ENCODE peak calls at places on chromosome 18, in nine cellular contexts. One of them, this sample, is unnamed.

GRCh38 chr18:21704603-21705364 is at the start of gene ABHD3:
- DNase-seq in neural crest cell: peak; percentile 75
- DNase-seq in activated CD4-positive, alpha-beta T cell treated with anti-CD3 and anti-CD28 coated beads, Interleukin-2, amount 50 U/mL, for 24 hours: peak; percentile 70
- DNase-seq in CD8-positive, alpha-beta memory T cell: peak; percentile 92
- DNase-seq in kidney: peak; percentile 97
- DNase-seq in body of pancreas: peak; percentile 96
- DNase-seq in A673: peak; percentile 95
- DNase-seq in GM19239: peak; percentile 95
- DNase-seq in small intestine: peak; percentile 95
- DNase-seq in this sample: peak; percentile 89

GRCh38 chr18:58691256-58691655 is 20.0 kb downstream of the MALT1 start:
- DNase-seq in A673: no peak
- DNase-seq in activated CD4-positive, alpha-beta T cell treated with anti-CD3 and anti-CD28 coated beads, Interleukin-2, amount 50 U/mL, for 24 hours: no peak
- DNase-seq in small intestine: no peak
- DNase-seq in body of pancreas: no peak
- DNase-seq in GM19239: no peak
- DNase-seq in kidney: no peak
- DNase-seq in neural crest cell: no peak
- DNase-seq in CD8-positive, alpha-beta memory T cell: no peak
- DNase-seq in this sample: no peak

GRCh38 chr18:13823707-13824395 is at the start of gene MC5R:
- DNase-seq in neural crest cell: peak; percentile 76
- DNase-seq in activated CD4-positive, alpha-beta T cell treated with anti-CD3 and anti-CD28 coated beads, Interleukin-2, amount 50 U/mL, for 24 hours: peak; percentile 61
- DNase-seq in small intestine: peak; percentile 51
- DNase-seq in CD8-positive, alpha-beta memory T cell: peak; percentile 62
- DNase-seq in kidney: peak; percentile 83
- DNase-seq in body of pancreas: peak; percentile 70
- DNase-seq in A673: peak; percentile 74
- DNase-seq in GM19239: peak; percentile 88
- DNase-seq in this sample: peak; percentile 60

GRCh38 chr18:29962579-29962978 is 1080.0 kb downstream of the DSC3 start:
- DNase-seq in CD8-positive, alpha-beta memory T cell: no peak
- DNase-seq in A673: no peak
- DNase-seq in neural crest cell: no peak
- DNase-seq in activated CD4-positive, alpha-beta T cell treated with anti-CD3 and anti-CD28 coated beads, Interleukin-2, amount 50 U/mL, for 24 hours: no peak
- DNase-seq in body of pancreas: no peak
- DNase-seq in kidney: no peak
- DNase-seq in small intestine: no peak
- DNase-seq in GM19239: no peak
- DNase-seq in this sample: no peak

GRCh38 chr18:22169011-22169888 is at the start of gene GATA6:
- DNase-seq in kidney: peak; percentile 96
- DNase-seq in activated CD4-positive, alpha-beta T cell treated with anti-CD3 and anti-CD28 coated beads, Interleukin-2, amount 50 U/mL, for 24 hours: no peak
- DNase-seq in body of pancreas: peak; percentile 98
- DNase-seq in CD8-positive, alpha-beta memory T cell: peak; percentile 41
- DNase-seq in small intestine: peak; percentile 97
- DNase-seq in GM19239: no peak
- DNase-seq in neural crest cell: peak; percentile 60
- DNase-seq in A673: peak; percentile 90
- DNase-seq in this sample: no peak

GRCh38 chr18:10563886-10564285 is 38.1 kb downstream of the NAPG start:
- DNase-seq in body of pancreas: peak; percentile 43
- DNase-seq in neural crest cell: no peak
- DNase-seq in A673: no peak
- DNase-seq in GM19239: no peak
- DNase-seq in CD8-positive, alpha-beta memory T cell: no peak
- DNase-seq in kidney: peak; percentile 86
- DNase-seq in small intestine: no peak
- DNase-seq in activated CD4-positive, alpha-beta T cell treated with anti-CD3 and anti-CD28 coated beads, Interleukin-2, amount 50 U/mL, for 24 hours: no peak
- DNase-seq in this sample: no peak

GRCh38 chr18:50706199-50706598 is 113.6 kb downstream of the MRO start:
- DNase-seq in GM19239: no peak
- DNase-seq in neural crest cell: no peak
- DNase-seq in CD8-positive, alpha-beta memory T cell: no peak
- DNase-seq in small intestine: no peak
- DNase-seq in kidney: no peak
- DNase-seq in activated CD4-positive, alpha-beta T cell treated with anti-CD3 and anti-CD28 coated beads, Interleukin-2, amount 50 U/mL, for 24 hours: no peak
- DNase-seq in A673: no peak
- DNase-seq in body of pancreas: no peak
- DNase-seq in this sample: no peak

GRCh38 chr18:35494281-35494825 is 3.4 kb downstream of the INO80C start:
- DNase-seq in kidney: no peak
- DNase-seq in small intestine: no peak
- DNase-seq in neural crest cell: no peak
- DNase-seq in GM19239: no peak
- DNase-seq in body of pancreas: no peak
- DNase-seq in CD8-positive, alpha-beta memory T cell: no peak
- DNase-seq in A673: no peak
- DNase-seq in activated CD4-positive, alpha-beta T cell treated with anti-CD3 and anti-CD28 coated beads, Interleukin-2, amount 50 U/mL, for 24 hours: no peak
- DNase-seq in this sample: no peak

GRCh38 chr18:57954928-57955327 is 89.1 kb upstream of the NEDD4L start:
- DNase-seq in activated CD4-positive, alpha-beta T cell treated with anti-CD3 and anti-CD28 coated beads, Interleukin-2, amount 50 U/mL, for 24 hours: no peak
- DNase-seq in A673: no peak
- DNase-seq in small intestine: peak; percentile 46
- DNase-seq in body of pancreas: no peak
- DNase-seq in kidney: no peak
- DNase-seq in GM19239: no peak
- DNase-seq in neural crest cell: no peak
- DNase-seq in CD8-positive, alpha-beta memory T cell: no peak
- DNase-seq in this sample: no peak

GRCh38 chr18:63317556-63317946 is 2.0 kb downstream of the BCL2 start:
- DNase-seq in CD8-positive, alpha-beta memory T cell: no peak
- DNase-seq in body of pancreas: no peak
- DNase-seq in A673: no peak
- DNase-seq in activated CD4-positive, alpha-beta T cell treated with anti-CD3 and anti-CD28 coated beads, Interleukin-2, amount 50 U/mL, for 24 hours: no peak
- DNase-seq in neural crest cell: no peak
- DNase-seq in small intestine: no peak
- DNase-seq in kidney: no peak
- DNase-seq in GM19239: no peak
- DNase-seq in this sample: no peak

GRCh38 chr18:48023334-48024008 is 93.0 kb upstream of the SMAD2 start:
- DNase-seq in small intestine: peak; percentile 42
- DNase-seq in GM19239: no peak
- DNase-seq in activated CD4-positive, alpha-beta T cell treated with anti-CD3 and anti-CD28 coated beads, Interleukin-2, amount 50 U/mL, for 24 hours: no peak
- DNase-seq in body of pancreas: peak; percentile 51
- DNase-seq in CD8-positive, alpha-beta memory T cell: no peak
- DNase-seq in A673: peak; percentile 30
- DNase-seq in neural crest cell: peak; percentile 39
- DNase-seq in kidney: peak; percentile 75
- DNase-seq in this sample: no peak